ENCODE peak calls at places on chromosomes 2 and 18, in five cellular contexts. G is GM20000, Z is Calu3, N is endothelial cell, D is Peyer's patch. Y is an unnamed sample.

GRCh38 chr2:100666996-100667395 is 104.2 kb downstream of the PDCL3 start:
- DNase-seq in G (no peak), N (no peak), Z (no peak), D (no peak), Y (no peak)

GRCh38 chr2:128495996-128496547 is 177.4 kb upstream of the HS6ST1 start:
- DNase-seq in D (peak), G (no peak), N (no peak), Z (no peak), Y (no peak)

GRCh38 chr2:35821675-35822074 is 533.9 kb upstream of the CRIM1 start:
- DNase-seq in D (no peak), Z (no peak), N (no peak), G (no peak), Y (no peak)

GRCh38 chr2:108893277-108893676 is 95.7 kb downstream of the EDAR start:
- DNase-seq in G (no peak), N (no peak), Z (no peak), D (no peak), Y (no peak)

GRCh38 chr2:190769258-190769657 is 111.4 kb upstream of the GLS start:
- DNase-seq in G (no peak), Z (no peak), N (no peak), D (no peak), Y (no peak)

GRCh38 chr2:44981714-44982108 is 27.5 kb downstream of the SIX2 start:
- DNase-seq in G (peak), Z (peak), N (peak), D (peak), Y (peak)

GRCh38 chr18:45589559-45590041 is 25.7 kb upstream of the SLC14A2 start:
- DNase-seq in D (no peak), G (no peak), Z (no peak), N (no peak), Y (no peak)

GRCh38 chr2:170525566-170525900 is 189.6 kb upstream of the SP5 start:
- DNase-seq in D (peak), G (no peak), N (no peak), Z (peak), Y (no peak)

GRCh38 chr2:81903534-81903933 is 1599.0 kb upstream of the LRRTM1 start:
- DNase-seq in G (no peak), D (no peak), N (no peak), Z (no peak), Y (no peak)

GRCh38 chr2:224608104-224608503 is 22.9 kb upstream of the CUL3 start:
- DNase-seq in G (no peak), Z (no peak), N (no peak), D (no peak), Y (no peak)

GRCh38 chr2:224612581-224612980 is 27.4 kb upstream of the CUL3 start:
- DNase-seq in G (no peak), D (no peak), Z (no peak), N (no peak), Y (no peak)

GRCh38 chr2:224613543-224614317 is 28.6 kb upstream of the CUL3 start:
- DNase-seq in N (no peak), Z (no peak), D (no peak), G (no peak), Y (no peak)

GRCh38 chr2:224611938-224612337 is 26.8 kb upstream of the CUL3 start:
- DNase-seq in D (no peak), G (no peak), Z (peak), N (no peak), Y (no peak)
- TF ChIP-seq CTCF in D (no peak), G (no peak), Z (no peak), N (no peak), Y (no peak)

GRCh38 chr18:48915621-48916425 is 34.9 kb downstream of the SMAD7 start:
- DNase-seq in Z (no peak), D (no peak), G (no peak), N (no peak), Y (peak)

GRCh38 chr18:48913723-48914122 is 37.0 kb downstream of the SMAD7 start:
- DNase-seq in G (no peak), D (no peak), N (no peak), Z (no peak), Y (peak)

GRCh38 chr18:48914581-48915251 is 36.0 kb downstream of the SMAD7 start:
- DNase-seq in G (no peak), Z (no peak), D (no peak), N (no peak), Y (peak)

GRCh38 chr18:48910972-48911545 is 39.7 kb downstream of the SMAD7 start:
- DNase-seq in D (no peak), Z (no peak), N (no peak), G (no peak), Y (peak)

GRCh38 chr18:48913201-48913600 is 37.6 kb downstream of the SMAD7 start:
- DNase-seq in N (no peak), D (peak), G (no peak), Z (peak), Y (peak)
- TF ChIP-seq CTCF in N (no peak), D (no peak), G (no peak), Z (peak), Y (no peak)

DNA sequence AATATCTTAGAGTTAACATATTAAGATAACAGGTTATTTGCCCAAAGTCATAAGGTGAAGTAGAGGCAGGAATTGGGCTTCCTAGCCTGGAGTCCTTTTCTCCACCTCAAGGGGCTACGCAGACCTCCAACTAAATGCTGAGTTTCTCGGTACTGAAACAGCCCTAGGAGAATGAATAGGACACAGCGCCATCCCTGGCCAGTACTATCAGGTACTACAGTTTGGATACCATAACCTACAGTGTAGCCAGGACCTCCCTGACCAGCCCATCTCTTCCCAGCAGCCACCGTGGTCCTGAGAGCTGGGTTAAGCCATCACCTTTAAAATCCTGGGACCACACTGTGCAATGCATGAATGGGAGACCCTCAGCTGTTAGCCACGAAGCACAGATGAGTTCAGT is 15.7 kb downstream of the CASP8 start:
- DNase-seq in G (no peak), N (no peak), Z (no peak), D (no peak), Y (no peak)
- TF ChIP-seq CTCF in G (no peak), N (peak), Z (no peak), D (no peak), Y (peak)

GRCh38 chr2:118371500-118371899 is 283.2 kb downstream of the INSIG2 start:
- DNase-seq in Z (peak), G (peak), D (no peak), N (peak), Y (no peak)
- TF ChIP-seq CTCF in Z (peak), G (peak), D (no peak), N (peak), Y (no peak)

DNA sequence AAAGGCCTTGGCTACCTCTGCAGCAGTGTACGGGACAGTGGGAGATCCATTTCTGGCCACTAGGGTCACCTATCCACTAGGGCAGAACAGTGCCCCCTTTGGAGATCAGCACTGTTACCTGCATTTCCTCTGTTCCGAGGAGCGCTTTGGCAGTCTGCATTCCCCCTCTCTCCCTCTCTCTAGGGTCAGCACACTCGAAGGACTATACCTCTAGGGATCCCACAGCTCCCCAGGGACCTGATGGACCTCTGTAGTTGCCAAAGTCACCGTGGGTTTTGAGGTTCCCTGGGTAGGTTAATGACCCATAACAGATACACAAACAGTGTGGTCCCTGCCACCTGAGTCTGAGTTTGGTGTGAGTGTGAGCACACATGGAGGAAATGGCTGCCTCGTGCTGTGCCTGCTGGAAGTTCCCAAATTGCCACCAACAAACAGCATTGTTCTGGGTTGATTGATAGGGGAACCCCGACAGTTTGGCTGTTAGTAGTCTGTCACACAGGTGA is 99.8 kb upstream of the VWC2L start:
- DNase-seq in Z (peak), D (no peak), N (no peak), G (no peak), Y (no peak)
- TF ChIP-seq CTCF in Z (peak), D (no peak), N (no peak), G (no peak), Y (no peak)

GRCh38 chr2:88310787-88311186 is 140.6 kb downstream of the THNSL2 start:
- DNase-seq in D (no peak), N (no peak), G (no peak), Z (no peak), Y (no peak)

GRCh38 chr2:88303865-88304264 is 133.7 kb downstream of the THNSL2 start:
- DNase-seq in G (no peak), D (no peak), Z (no peak), N (no peak), Y (no peak)

GRCh38 chr2:88307817-88308216 is 137.7 kb downstream of the THNSL2 start:
- DNase-seq in D (no peak), N (peak), G (peak), Z (peak), Y (no peak)
- TF ChIP-seq CTCF in D (no peak), N (peak), G (peak), Z (no peak), Y (peak)

GRCh38 chr2:105116348-105116747 is 78.5 kb downstream of the MRPS9 start:
- DNase-seq in G (no peak), D (no peak), Z (no peak), N (no peak), Y (no peak)

GRCh38 chr2:105121417-105121816 is 83.5 kb downstream of the MRPS9 start:
- DNase-seq in G (no peak), D (no peak), N (no peak), Z (no peak), Y (no peak)

GRCh38 chr2:105117565-105117964 is 79.7 kb downstream of the MRPS9 start:
- DNase-seq in G (no peak), D (no peak), N (no peak), Z (no peak), Y (no peak)

GRCh38 chr2:105114551-105114950 is 76.7 kb downstream of the MRPS9 start:
- DNase-seq in G (peak), Z (no peak), D (no peak), N (no peak), Y (no peak)

GRCh38 chr2:105118960-105119359 is 81.1 kb downstream of the MRPS9 start:
- DNase-seq in G (no peak), D (no peak), Z (no peak), N (peak), Y (no peak)
- TF ChIP-seq CTCF in G (no peak), D (no peak), Z (no peak), N (peak), Y (peak)

Y was measured in CD14-positive monocyte.